ENCODE peak calls at places on chromosomes 13 and 19, in eight cellular contexts. One of them, this sample, is unnamed.

GRCh38 chr19:20333508-20333907 is 166.5 kb downstream of the ZNF486 start:
- DNase-seq in stimulated activated CD8-positive, alpha-beta memory T cell treated with anti-CD3 and anti-CD28 coated beads, Interleukin-4, amount 100 ng/mL, for 1 hour: no peak
- DNase-seq in activated naive CD4-positive, alpha-beta T cell: no peak
- DNase-seq in RPMI8226: no peak
- DNase-seq in AG09309: no peak
- DNase-seq in EL: no peak
- DNase-seq in small intestine: no peak
- DNase-seq in Daoy: no peak
- DNase-seq in this sample: no peak

GRCh38 chr13:106599875-106600797 is 32.2 kb upstream of the ARGLU1 start:
- DNase-seq in activated naive CD4-positive, alpha-beta T cell: no peak
- DNase-seq in AG09309: peak
- DNase-seq in RPMI8226: peak
- DNase-seq in stimulated activated CD8-positive, alpha-beta memory T cell treated with anti-CD3 and anti-CD28 coated beads, Interleukin-4, amount 100 ng/mL, for 1 hour: no peak
- DNase-seq in EL: peak
- DNase-seq in small intestine: no peak
- DNase-seq in Daoy: peak
- DNase-seq in this sample: no peak

GRCh38 chr19:34308381-34309367 is 54.3 kb downstream of the GARRE1 start:
- DNase-seq in small intestine: no peak
- DNase-seq in EL: no peak
- DNase-seq in Daoy: no peak
- DNase-seq in RPMI8226: no peak
- DNase-seq in stimulated activated CD8-positive, alpha-beta memory T cell treated with anti-CD3 and anti-CD28 coated beads, Interleukin-4, amount 100 ng/mL, for 1 hour: no peak
- DNase-seq in AG09309: no peak
- DNase-seq in activated naive CD4-positive, alpha-beta T cell: no peak
- DNase-seq in this sample: no peak

GRCh38 chr19:51750381-51751124 is 1.1 kb downstream of the FPR1 start:
- DNase-seq in EL: peak
- DNase-seq in RPMI8226: no peak
- DNase-seq in small intestine: no peak
- DNase-seq in stimulated activated CD8-positive, alpha-beta memory T cell treated with anti-CD3 and anti-CD28 coated beads, Interleukin-4, amount 100 ng/mL, for 1 hour: no peak
- DNase-seq in AG09309: no peak
- DNase-seq in activated naive CD4-positive, alpha-beta T cell: no peak
- DNase-seq in Daoy: peak
- DNase-seq in this sample: no peak

GRCh38 chr19:15216363-15216762 is 15.6 kb upstream of the NOTCH3 start:
- DNase-seq in small intestine: no peak
- DNase-seq in AG09309: no peak
- DNase-seq in RPMI8226: no peak
- DNase-seq in Daoy: no peak
- DNase-seq in activated naive CD4-positive, alpha-beta T cell: no peak
- DNase-seq in EL: no peak
- DNase-seq in stimulated activated CD8-positive, alpha-beta memory T cell treated with anti-CD3 and anti-CD28 coated beads, Interleukin-4, amount 100 ng/mL, for 1 hour: no peak
- DNase-seq in this sample: no peak

GRCh38 chr13:90055121-90055520 is 1292.4 kb upstream of the MIR17HG start:
- DNase-seq in activated naive CD4-positive, alpha-beta T cell: no peak
- DNase-seq in Daoy: no peak
- DNase-seq in stimulated activated CD8-positive, alpha-beta memory T cell treated with anti-CD3 and anti-CD28 coated beads, Interleukin-4, amount 100 ng/mL, for 1 hour: no peak
- DNase-seq in AG09309: no peak
- DNase-seq in small intestine: no peak
- DNase-seq in EL: no peak
- DNase-seq in RPMI8226: no peak
- DNase-seq in this sample: no peak

GRCh38 chr19:47819841-47820244 is 1.9 kb upstream of the CRX start:
- DNase-seq in AG09309: no peak
- DNase-seq in Daoy: no peak
- DNase-seq in activated naive CD4-positive, alpha-beta T cell: no peak
- DNase-seq in small intestine: no peak
- DNase-seq in RPMI8226: no peak
- DNase-seq in stimulated activated CD8-positive, alpha-beta memory T cell treated with anti-CD3 and anti-CD28 coated beads, Interleukin-4, amount 100 ng/mL, for 1 hour: no peak
- DNase-seq in EL: no peak
- DNase-seq in this sample: no peak

GRCh38 chr13:34334984-34335661 is 517.2 kb downstream of the RFC3 start:
- DNase-seq in Daoy: no peak
- DNase-seq in stimulated activated CD8-positive, alpha-beta memory T cell treated with anti-CD3 and anti-CD28 coated beads, Interleukin-4, amount 100 ng/mL, for 1 hour: no peak
- DNase-seq in EL: no peak
- DNase-seq in RPMI8226: no peak
- DNase-seq in small intestine: no peak
- DNase-seq in AG09309: no peak
- DNase-seq in activated naive CD4-positive, alpha-beta T cell: no peak
- DNase-seq in this sample: peak

GRCh38 chr13:110388141-110388943 is 81.3 kb downstream of the COL4A2 start:
- DNase-seq in activated naive CD4-positive, alpha-beta T cell: no peak
- DNase-seq in AG09309: no peak
- DNase-seq in small intestine: no peak
- DNase-seq in EL: peak
- DNase-seq in stimulated activated CD8-positive, alpha-beta memory T cell treated with anti-CD3 and anti-CD28 coated beads, Interleukin-4, amount 100 ng/mL, for 1 hour: no peak
- DNase-seq in Daoy: peak
- DNase-seq in RPMI8226: no peak
- DNase-seq in this sample: no peak

GRCh38 chr13:102369303-102369702 is 32.5 kb downstream of the FGF14 start:
- DNase-seq in RPMI8226: no peak
- DNase-seq in Daoy: no peak
- DNase-seq in small intestine: no peak
- DNase-seq in stimulated activated CD8-positive, alpha-beta memory T cell treated with anti-CD3 and anti-CD28 coated beads, Interleukin-4, amount 100 ng/mL, for 1 hour: no peak
- DNase-seq in EL: no peak
- DNase-seq in AG09309: no peak
- DNase-seq in activated naive CD4-positive, alpha-beta T cell: no peak
- DNase-seq in this sample: peak

GRCh38 chr19:35533822-35534521 is 716 bp downstream of the GAPDHS start:
- DNase-seq in RPMI8226: peak
- DNase-seq in activated naive CD4-positive, alpha-beta T cell: peak
- DNase-seq in AG09309: no peak
- DNase-seq in small intestine: no peak
- DNase-seq in Daoy: peak
- DNase-seq in EL: peak
- DNase-seq in stimulated activated CD8-positive, alpha-beta memory T cell treated with anti-CD3 and anti-CD28 coated beads, Interleukin-4, amount 100 ng/mL, for 1 hour: no peak
- DNase-seq in this sample: no peak

GRCh38 chr13:75481176-75482069 is 546 bp downstream of the TBC1D4 start:
- DNase-seq in activated naive CD4-positive, alpha-beta T cell: no peak
- DNase-seq in EL: peak
- DNase-seq in stimulated activated CD8-positive, alpha-beta memory T cell treated with anti-CD3 and anti-CD28 coated beads, Interleukin-4, amount 100 ng/mL, for 1 hour: no peak
- DNase-seq in RPMI8226: peak
- DNase-seq in small intestine: peak
- DNase-seq in AG09309: no peak
- DNase-seq in Daoy: peak
- DNase-seq in this sample: peak

GRCh38 chr19:5138606-5139594 is 170.0 kb downstream of the KDM4B start:
- DNase-seq in AG09309: peak
- DNase-seq in RPMI8226: no peak
- DNase-seq in activated naive CD4-positive, alpha-beta T cell: peak
- DNase-seq in Daoy: peak
- DNase-seq in stimulated activated CD8-positive, alpha-beta memory T cell treated with anti-CD3 and anti-CD28 coated beads, Interleukin-4, amount 100 ng/mL, for 1 hour: peak
- DNase-seq in small intestine: peak
- DNase-seq in EL: peak
- DNase-seq in this sample: no peak

GRCh38 chr19:33271246-33272021 is 30.9 kb downstream of the CEBPA start:
- DNase-seq in stimulated activated CD8-positive, alpha-beta memory T cell treated with anti-CD3 and anti-CD28 coated beads, Interleukin-4, amount 100 ng/mL, for 1 hour: no peak
- DNase-seq in EL: no peak
- DNase-seq in activated naive CD4-positive, alpha-beta T cell: no peak
- DNase-seq in RPMI8226: no peak
- DNase-seq in AG09309: no peak
- DNase-seq in Daoy: no peak
- DNase-seq in small intestine: no peak
- DNase-seq in this sample: no peak

GRCh38 chr13:99221567-99222239 is 21.0 kb downstream of the UBAC2 start:
- DNase-seq in RPMI8226: no peak
- DNase-seq in activated naive CD4-positive, alpha-beta T cell: no peak
- DNase-seq in small intestine: no peak
- DNase-seq in AG09309: no peak
- DNase-seq in Daoy: no peak
- DNase-seq in stimulated activated CD8-positive, alpha-beta memory T cell treated with anti-CD3 and anti-CD28 coated beads, Interleukin-4, amount 100 ng/mL, for 1 hour: no peak
- DNase-seq in EL: no peak
- DNase-seq in this sample: no peak

GRCh38 chr13:77584111-77584510 is 48.6 kb downstream of the SCEL start:
- DNase-seq in Daoy: peak
- DNase-seq in small intestine: no peak
- DNase-seq in RPMI8226: no peak
- DNase-seq in stimulated activated CD8-positive, alpha-beta memory T cell treated with anti-CD3 and anti-CD28 coated beads, Interleukin-4, amount 100 ng/mL, for 1 hour: no peak
- DNase-seq in activated naive CD4-positive, alpha-beta T cell: no peak
- DNase-seq in EL: no peak
- DNase-seq in AG09309: no peak
- DNase-seq in this sample: no peak

GRCh38 chr19:48413879-48414623 is 20.6 kb downstream of the GRIN2D start:
- DNase-seq in stimulated activated CD8-positive, alpha-beta memory T cell treated with anti-CD3 and anti-CD28 coated beads, Interleukin-4, amount 100 ng/mL, for 1 hour: no peak
- DNase-seq in EL: peak
- DNase-seq in Daoy: peak
- DNase-seq in activated naive CD4-positive, alpha-beta T cell: no peak
- DNase-seq in AG09309: no peak
- DNase-seq in small intestine: no peak
- DNase-seq in RPMI8226: no peak
- DNase-seq in this sample: no peak

GRCh38 chr19:2627319-2627829 is 75.1 kb downstream of the GNG7 start:
- DNase-seq in AG09309: peak
- DNase-seq in activated naive CD4-positive, alpha-beta T cell: no peak
- DNase-seq in Daoy: peak
- DNase-seq in small intestine: peak
- DNase-seq in EL: peak
- DNase-seq in stimulated activated CD8-positive, alpha-beta memory T cell treated with anti-CD3 and anti-CD28 coated beads, Interleukin-4, amount 100 ng/mL, for 1 hour: no peak
- DNase-seq in RPMI8226: peak
- DNase-seq in this sample: no peak

GRCh38 chr19:15091918-15092753 is 10.1 kb downstream of the OR1I1 start:
- DNase-seq in small intestine: peak
- DNase-seq in stimulated activated CD8-positive, alpha-beta memory T cell treated with anti-CD3 and anti-CD28 coated beads, Interleukin-4, amount 100 ng/mL, for 1 hour: no peak
- DNase-seq in activated naive CD4-positive, alpha-beta T cell: no peak
- DNase-seq in RPMI8226: peak
- DNase-seq in AG09309: no peak
- DNase-seq in Daoy: peak
- DNase-seq in EL: peak
- DNase-seq in this sample: peak

GRCh38 chr19:13441810-13442512 is 64.3 kb downstream of the CACNA1A start:
- DNase-seq in Daoy: peak
- DNase-seq in RPMI8226: peak
- DNase-seq in EL: peak
- DNase-seq in small intestine: peak
- DNase-seq in AG09309: no peak
- DNase-seq in activated naive CD4-positive, alpha-beta T cell: peak
- DNase-seq in stimulated activated CD8-positive, alpha-beta memory T cell treated with anti-CD3 and anti-CD28 coated beads, Interleukin-4, amount 100 ng/mL, for 1 hour: peak
- DNase-seq in this sample: no peak

GRCh38 chr19:31419871-31420430 is 70.7 kb upstream of the TSHZ3 start:
- DNase-seq in AG09309: no peak
- DNase-seq in stimulated activated CD8-positive, alpha-beta memory T cell treated with anti-CD3 and anti-CD28 coated beads, Interleukin-4, amount 100 ng/mL, for 1 hour: no peak
- DNase-seq in Daoy: no peak
- DNase-seq in activated naive CD4-positive, alpha-beta T cell: no peak
- DNase-seq in EL: no peak
- DNase-seq in RPMI8226: no peak
- DNase-seq in small intestine: no peak
- DNase-seq in this sample: no peak

GRCh38 chr13:102018716-102019115 is 383.1 kb downstream of the FGF14 start:
- DNase-seq in small intestine: no peak
- DNase-seq in RPMI8226: no peak
- DNase-seq in AG09309: no peak
- DNase-seq in EL: no peak
- DNase-seq in Daoy: no peak
- DNase-seq in activated naive CD4-positive, alpha-beta T cell: no peak
- DNase-seq in stimulated activated CD8-positive, alpha-beta memory T cell treated with anti-CD3 and anti-CD28 coated beads, Interleukin-4, amount 100 ng/mL, for 1 hour: no peak
- DNase-seq in this sample: no peak

GRCh38 chr13:80196756-80197155 is 144.2 kb downstream of the SPRY2 start:
- DNase-seq in RPMI8226: no peak
- DNase-seq in EL: peak
- DNase-seq in AG09309: no peak
- DNase-seq in Daoy: peak
- DNase-seq in small intestine: no peak
- DNase-seq in activated naive CD4-positive, alpha-beta T cell: no peak
- DNase-seq in stimulated activated CD8-positive, alpha-beta memory T cell treated with anti-CD3 and anti-CD28 coated beads, Interleukin-4, amount 100 ng/mL, for 1 hour: no peak
- DNase-seq in this sample: no peak

GRCh38 chr13:104980571-104980970 is 1554.9 kb downstream of the EFNB2 start:
- DNase-seq in small intestine: no peak
- DNase-seq in EL: no peak
- DNase-seq in activated naive CD4-positive, alpha-beta T cell: no peak
- DNase-seq in AG09309: no peak
- DNase-seq in Daoy: no peak
- DNase-seq in RPMI8226: no peak
- DNase-seq in stimulated activated CD8-positive, alpha-beta memory T cell treated with anti-CD3 and anti-CD28 coated beads, Interleukin-4, amount 100 ng/mL, for 1 hour: no peak
- DNase-seq in this sample: no peak

GRCh38 chr13:93778548-93778947 is 551.9 kb downstream of the GPC6 start:
- DNase-seq in AG09309: no peak
- DNase-seq in RPMI8226: no peak
- DNase-seq in EL: no peak
- DNase-seq in small intestine: no peak
- DNase-seq in activated naive CD4-positive, alpha-beta T cell: no peak
- DNase-seq in Daoy: no peak
- DNase-seq in stimulated activated CD8-positive, alpha-beta memory T cell treated with anti-CD3 and anti-CD28 coated beads, Interleukin-4, amount 100 ng/mL, for 1 hour: no peak
- DNase-seq in this sample: no peak

GRCh38 chr13:99314640-99315176 is 7.5 kb upstream of the GPR183 start:
- DNase-seq in stimulated activated CD8-positive, alpha-beta memory T cell treated with anti-CD3 and anti-CD28 coated beads, Interleukin-4, amount 100 ng/mL, for 1 hour: no peak
- DNase-seq in small intestine: peak
- DNase-seq in Daoy: no peak
- DNase-seq in activated naive CD4-positive, alpha-beta T cell: no peak
- DNase-seq in RPMI8226: no peak
- DNase-seq in AG09309: no peak
- DNase-seq in EL: peak
- DNase-seq in this sample: no peak

GRCh38 chr13:33485247-33485646 is 199.7 kb upstream of the STARD13 start:
- DNase-seq in Daoy: no peak
- DNase-seq in stimulated activated CD8-positive, alpha-beta memory T cell treated with anti-CD3 and anti-CD28 coated beads, Interleukin-4, amount 100 ng/mL, for 1 hour: no peak
- DNase-seq in small intestine: no peak
- DNase-seq in EL: no peak
- DNase-seq in AG09309: no peak
- DNase-seq in RPMI8226: no peak
- DNase-seq in activated naive CD4-positive, alpha-beta T cell: no peak
- DNase-seq in this sample: no peak

GRCh38 chr13:59144700-59145099 is 1019.0 kb downstream of the DIAPH3 start:
- DNase-seq in activated naive CD4-positive, alpha-beta T cell: no peak
- DNase-seq in EL: no peak
- DNase-seq in stimulated activated CD8-positive, alpha-beta memory T cell treated with anti-CD3 and anti-CD28 coated beads, Interleukin-4, amount 100 ng/mL, for 1 hour: no peak
- DNase-seq in AG09309: no peak
- DNase-seq in small intestine: no peak
- DNase-seq in Daoy: no peak
- DNase-seq in RPMI8226: no peak
- DNase-seq in this sample: no peak

GRCh38 chr13:98494769-98495168 is 82.1 kb downstream of the STK24 start:
- DNase-seq in RPMI8226: no peak
- DNase-seq in AG09309: no peak
- DNase-seq in Daoy: no peak
- DNase-seq in small intestine: no peak
- DNase-seq in stimulated activated CD8-positive, alpha-beta memory T cell treated with anti-CD3 and anti-CD28 coated beads, Interleukin-4, amount 100 ng/mL, for 1 hour: no peak
- DNase-seq in EL: no peak
- DNase-seq in activated naive CD4-positive, alpha-beta T cell: no peak
- DNase-seq in this sample: no peak

GRCh38 chr19:21856751-21857150 is 20.8 kb upstream of the ZNF43 start:
- DNase-seq in EL: no peak
- DNase-seq in activated naive CD4-positive, alpha-beta T cell: no peak
- DNase-seq in AG09309: no peak
- DNase-seq in RPMI8226: no peak
- DNase-seq in stimulated activated CD8-positive, alpha-beta memory T cell treated with anti-CD3 and anti-CD28 coated beads, Interleukin-4, amount 100 ng/mL, for 1 hour: no peak
- DNase-seq in Daoy: no peak
- DNase-seq in small intestine: no peak
- DNase-seq in this sample: no peak

GRCh38 chr13:36850790-36851438 is 31.9 kb downstream of the RFXAP start:
- DNase-seq in Daoy: no peak
- DNase-seq in RPMI8226: no peak
- DNase-seq in small intestine: no peak
- DNase-seq in AG09309: no peak
- DNase-seq in activated naive CD4-positive, alpha-beta T cell: no peak
- DNase-seq in EL: peak
- DNase-seq in stimulated activated CD8-positive, alpha-beta memory T cell treated with anti-CD3 and anti-CD28 coated beads, Interleukin-4, amount 100 ng/mL, for 1 hour: no peak
- DNase-seq in this sample: no peak

GRCh38 chr13:75749407-75749806 is 113.3 kb downstream of the LMO7 start:
- DNase-seq in RPMI8226: no peak
- DNase-seq in stimulated activated CD8-positive, alpha-beta memory T cell treated with anti-CD3 and anti-CD28 coated beads, Interleukin-4, amount 100 ng/mL, for 1 hour: no peak
- DNase-seq in Daoy: peak
- DNase-seq in small intestine: no peak
- DNase-seq in activated naive CD4-positive, alpha-beta T cell: no peak
- DNase-seq in AG09309: peak
- DNase-seq in EL: peak
- DNase-seq in this sample: no peak

GRCh38 chr19:12779162-12779993 is 4.0 kb upstream of the HOOK2 start:
- DNase-seq in Daoy: peak
- DNase-seq in RPMI8226: peak
- DNase-seq in small intestine: no peak
- DNase-seq in EL: peak
- DNase-seq in stimulated activated CD8-positive, alpha-beta memory T cell treated with anti-CD3 and anti-CD28 coated beads, Interleukin-4, amount 100 ng/mL, for 1 hour: no peak
- DNase-seq in AG09309: no peak
- DNase-seq in activated naive CD4-positive, alpha-beta T cell: no peak
- DNase-seq in this sample: no peak

GRCh38 chr19:15038304-15038703 is 11.0 kb upstream of the CASP14 start:
- DNase-seq in small intestine: no peak
- DNase-seq in activated naive CD4-positive, alpha-beta T cell: no peak
- DNase-seq in Daoy: no peak
- DNase-seq in stimulated activated CD8-positive, alpha-beta memory T cell treated with anti-CD3 and anti-CD28 coated beads, Interleukin-4, amount 100 ng/mL, for 1 hour: no peak
- DNase-seq in RPMI8226: peak
- DNase-seq in EL: no peak
- DNase-seq in AG09309: no peak
- DNase-seq in this sample: no peak